ENCODE peak calls at places on chromosomes 2 and 18, in ten cellular contexts. One of them, this sample, is unnamed.

GRCh38 chr2:169072163-169072925 is 3.0 kb downstream of the DHRS9 start:
- DNase-seq in AG10803: no peak
- DNase-seq in A549: no peak
- DNase-seq in adrenal gland: no peak
- DNase-seq in fibroblast of lung: no peak
- DNase-seq in neural progenitor cell: no peak
- DNase-seq in AG04450: no peak
- DNase-seq in heart right ventricle: no peak
- DNase-seq in PC-3: no peak
- DNase-seq in prostate gland: no peak
- DNase-seq in this sample: no peak

GRCh38 chr18:11149441-11150270 is at the start of gene PIEZO2:
- DNase-seq in prostate gland: peak; percentile 24
- DNase-seq in AG10803: peak; percentile 24
- DNase-seq in neural progenitor cell: peak; percentile 92
- DNase-seq in AG04450: no peak
- DNase-seq in adrenal gland: peak; percentile 56
- DNase-seq in fibroblast of lung: peak; percentile 54
- DNase-seq in heart right ventricle: peak; percentile 29
- DNase-seq in A549: peak; percentile 47
- DNase-seq in PC-3: no peak
- DNase-seq in this sample: peak; percentile 89

GRCh38 chr2:186889291-186889886 is 40.4 kb upstream of the ZSWIM2 start:
- DNase-seq in neural progenitor cell: no peak
- DNase-seq in adrenal gland: no peak
- DNase-seq in AG10803: peak; percentile 33
- DNase-seq in PC-3: no peak
- DNase-seq in A549: no peak
- DNase-seq in fibroblast of lung: no peak
- DNase-seq in AG04450: no peak
- DNase-seq in prostate gland: no peak
- DNase-seq in heart right ventricle: no peak
- DNase-seq in this sample: no peak

GRCh38 chr2:149005471-149006077 is 32.9 kb upstream of the LYPD6B start:
- DNase-seq in A549: no peak
- DNase-seq in heart right ventricle: no peak
- DNase-seq in AG10803: peak; percentile 70
- DNase-seq in fibroblast of lung: no peak
- DNase-seq in neural progenitor cell: no peak
- DNase-seq in adrenal gland: no peak
- DNase-seq in PC-3: no peak
- DNase-seq in prostate gland: no peak
- DNase-seq in AG04450: no peak
- DNase-seq in this sample: no peak

GRCh38 chr2:206154197-206154596 is 5.0 kb downstream of the NDUFS1 start:
- DNase-seq in PC-3: peak; percentile 26
- DNase-seq in AG10803: peak; percentile 6
- DNase-seq in fibroblast of lung: no peak
- DNase-seq in heart right ventricle: no peak
- DNase-seq in neural progenitor cell: peak; percentile 16
- DNase-seq in prostate gland: no peak
- DNase-seq in AG04450: no peak
- DNase-seq in adrenal gland: no peak
- DNase-seq in A549: no peak
- DNase-seq in this sample: peak; percentile 44

GRCh38 chr2:56291711-56292110 is 107.9 kb downstream of the CCDC85A start:
- DNase-seq in adrenal gland: no peak
- DNase-seq in PC-3: no peak
- DNase-seq in prostate gland: no peak
- DNase-seq in AG10803: peak; percentile 37
- DNase-seq in neural progenitor cell: no peak
- DNase-seq in AG04450: no peak
- DNase-seq in fibroblast of lung: no peak
- DNase-seq in heart right ventricle: no peak
- DNase-seq in A549: no peak
- DNase-seq in this sample: no peak

GRCh38 chr2:142670362-142670761 is 207.1 kb upstream of the KYNU start:
- DNase-seq in A549: no peak
- DNase-seq in prostate gland: no peak
- DNase-seq in heart right ventricle: no peak
- DNase-seq in fibroblast of lung: no peak
- DNase-seq in PC-3: no peak
- DNase-seq in neural progenitor cell: no peak
- DNase-seq in AG04450: no peak
- DNase-seq in AG10803: no peak
- DNase-seq in adrenal gland: no peak
- DNase-seq in this sample: no peak

GRCh38 chr18:78704960-78705600 is 274.5 kb upstream of the SALL3 start:
- DNase-seq in A549: no peak
- DNase-seq in prostate gland: no peak
- DNase-seq in fibroblast of lung: no peak
- DNase-seq in heart right ventricle: no peak
- DNase-seq in AG04450: no peak
- DNase-seq in adrenal gland: no peak
- DNase-seq in AG10803: no peak
- DNase-seq in neural progenitor cell: no peak
- DNase-seq in PC-3: no peak
- DNase-seq in this sample: no peak

GRCh38 chr2:193303464-193303863 is 1108.7 kb upstream of the TMEFF2 start:
- DNase-seq in AG10803: no peak
- DNase-seq in heart right ventricle: no peak
- DNase-seq in fibroblast of lung: no peak
- DNase-seq in PC-3: peak; percentile 34
- DNase-seq in prostate gland: no peak
- DNase-seq in adrenal gland: no peak
- DNase-seq in AG04450: no peak
- DNase-seq in neural progenitor cell: no peak
- DNase-seq in A549: no peak
- DNase-seq in this sample: no peak

GRCh38 chr18:48667276-48668254 is 128.7 kb downstream of the CTIF start:
- DNase-seq in A549: no peak
- DNase-seq in adrenal gland: peak; percentile 74
- DNase-seq in PC-3: peak; percentile 3
- DNase-seq in neural progenitor cell: peak; percentile 59
- DNase-seq in heart right ventricle: no peak
- DNase-seq in AG04450: no peak
- DNase-seq in fibroblast of lung: peak; percentile 43
- DNase-seq in AG10803: no peak
- DNase-seq in prostate gland: no peak
- DNase-seq in this sample: no peak

GRCh38 chr18:9612215-9612830 is 2.0 kb downstream of the PPP4R1 start:
- DNase-seq in AG04450: no peak
- DNase-seq in neural progenitor cell: peak; percentile 32
- DNase-seq in adrenal gland: peak; percentile 70
- DNase-seq in fibroblast of lung: peak; percentile 52
- DNase-seq in AG10803: peak; percentile 61
- DNase-seq in prostate gland: peak; percentile 49
- DNase-seq in PC-3: peak; percentile 73
- DNase-seq in A549: peak; percentile 52
- DNase-seq in heart right ventricle: peak; percentile 14
- DNase-seq in this sample: peak; percentile 70

GRCh38 chr2:68829764-68830163 is 41.4 kb downstream of the BMP10 start:
- DNase-seq in PC-3: no peak
- DNase-seq in adrenal gland: no peak
- DNase-seq in heart right ventricle: no peak
- DNase-seq in neural progenitor cell: no peak
- DNase-seq in A549: no peak
- DNase-seq in AG10803: no peak
- DNase-seq in AG04450: no peak
- DNase-seq in prostate gland: no peak
- DNase-seq in fibroblast of lung: no peak
- DNase-seq in this sample: no peak

GRCh38 chr2:218340656-218341055 is 16.0 kb upstream of the CATIP start:
- DNase-seq in heart right ventricle: no peak
- DNase-seq in fibroblast of lung: no peak
- DNase-seq in neural progenitor cell: no peak
- DNase-seq in AG04450: no peak
- DNase-seq in PC-3: no peak
- DNase-seq in A549: no peak
- DNase-seq in prostate gland: no peak
- DNase-seq in AG10803: no peak
- DNase-seq in adrenal gland: no peak
- DNase-seq in this sample: no peak

GRCh38 chr18:49731421-49731841 is 81.9 kb downstream of the ACAA2 start:
- DNase-seq in prostate gland: no peak
- DNase-seq in A549: no peak
- DNase-seq in AG10803: no peak
- DNase-seq in PC-3: no peak
- DNase-seq in AG04450: no peak
- DNase-seq in adrenal gland: no peak
- DNase-seq in heart right ventricle: no peak
- DNase-seq in neural progenitor cell: no peak
- DNase-seq in fibroblast of lung: no peak
- DNase-seq in this sample: no peak

GRCh38 chr2:27400348-27401135 is 8.8 kb downstream of the PPM1G start:
- DNase-seq in prostate gland: no peak
- DNase-seq in adrenal gland: no peak
- DNase-seq in fibroblast of lung: no peak
- DNase-seq in heart right ventricle: no peak
- DNase-seq in A549: no peak
- DNase-seq in PC-3: no peak
- DNase-seq in AG04450: no peak
- DNase-seq in neural progenitor cell: no peak
- DNase-seq in AG10803: no peak
- DNase-seq in this sample: no peak

GRCh38 chr2:71157124-71157802 is 26.8 kb downstream of the MPHOSPH10 start:
- DNase-seq in AG04450: no peak
- DNase-seq in adrenal gland: peak; percentile 58
- DNase-seq in prostate gland: peak; percentile 16
- DNase-seq in PC-3: peak; percentile 67
- DNase-seq in A549: peak; percentile 63
- DNase-seq in neural progenitor cell: peak; percentile 90
- DNase-seq in AG10803: peak; percentile 14
- DNase-seq in heart right ventricle: peak; percentile 43
- DNase-seq in fibroblast of lung: peak; percentile 12
- DNase-seq in this sample: peak; percentile 46
- H3K4me3 ChIP-seq in AG04450: peak overlapping the region; percentile 44
- H3K4me3 ChIP-seq in adrenal gland: no peak overlapping the region
- H3K4me3 ChIP-seq in prostate gland: no peak overlapping the region
- H3K4me3 ChIP-seq in PC-3: peak overlapping the region; percentile 50
- H3K4me3 ChIP-seq in A549: no peak overlapping the region
- H3K4me3 ChIP-seq in neural progenitor cell: no peak overlapping the region
- H3K4me3 ChIP-seq in AG10803: peak overlapping the region; percentile 34
- H3K4me3 ChIP-seq in heart right ventricle: peak overlapping the region; percentile 26
- H3K4me3 ChIP-seq in fibroblast of lung: peak overlapping the region; percentile 6
- H3K4me3 ChIP-seq in this sample: no peak overlapping the region

DNA sequence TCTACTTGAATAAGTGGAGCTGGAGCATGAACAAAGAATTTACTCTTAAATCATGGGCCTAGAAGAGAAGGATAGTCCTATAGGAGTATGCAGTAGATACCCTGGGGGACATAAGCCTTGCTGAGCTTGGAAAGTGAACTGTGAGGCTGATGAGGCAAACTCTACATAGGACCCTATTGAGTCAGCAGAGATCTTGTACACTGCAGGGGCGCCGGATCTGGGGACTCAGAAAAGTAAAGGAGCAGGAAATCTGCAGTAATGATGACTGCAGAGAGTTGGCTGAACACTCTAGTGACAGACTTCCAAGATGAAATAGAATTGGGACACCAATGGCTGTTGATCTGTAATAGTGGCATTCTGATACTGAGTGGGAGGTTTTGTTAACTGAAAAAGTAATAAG is 543.7 kb downstream of the XIRP2 start:
- DNase-seq in neural progenitor cell: no peak
- DNase-seq in adrenal gland: no peak
- DNase-seq in fibroblast of lung: no peak
- DNase-seq in PC-3: no peak
- DNase-seq in heart right ventricle: no peak
- DNase-seq in AG04450: no peak
- DNase-seq in A549: no peak
- DNase-seq in AG10803: no peak
- DNase-seq in prostate gland: no peak
- DNase-seq in this sample: no peak
- TF ChIP-seq CTCF in neural progenitor cell: no peak
- TF ChIP-seq CTCF in adrenal gland: no peak
- TF ChIP-seq CTCF in fibroblast of lung: no peak
- TF ChIP-seq CTCF in PC-3: no peak
- TF ChIP-seq CTCF in heart right ventricle: no peak
- TF ChIP-seq CTCF in AG04450: no peak
- TF ChIP-seq CTCF in A549: no peak
- TF ChIP-seq CTCF in AG10803: no peak
- TF ChIP-seq CTCF in prostate gland: no peak
- TF ChIP-seq CTCF in this sample: no peak

GRCh38 chr2:38108907-38109731 is 33.2 kb upstream of the CYP1B1 start:
- DNase-seq in AG10803: peak; percentile 13
- DNase-seq in fibroblast of lung: no peak
- DNase-seq in adrenal gland: no peak
- DNase-seq in PC-3: no peak
- DNase-seq in A549: no peak
- DNase-seq in neural progenitor cell: no peak
- DNase-seq in heart right ventricle: no peak
- DNase-seq in AG04450: no peak
- DNase-seq in prostate gland: no peak
- DNase-seq in this sample: no peak

GRCh38 chr2:38107738-38108410 is 31.9 kb upstream of the CYP1B1 start:
- DNase-seq in A549: no peak
- DNase-seq in heart right ventricle: no peak
- DNase-seq in AG10803: no peak
- DNase-seq in fibroblast of lung: no peak
- DNase-seq in neural progenitor cell: peak; percentile 54
- DNase-seq in PC-3: no peak
- DNase-seq in AG04450: no peak
- DNase-seq in prostate gland: no peak
- DNase-seq in adrenal gland: no peak
- DNase-seq in this sample: no peak

GRCh38 chr2:38105911-38106310 is 30.0 kb upstream of the CYP1B1 start:
- DNase-seq in neural progenitor cell: no peak
- DNase-seq in A549: no peak
- DNase-seq in AG10803: no peak
- DNase-seq in AG04450: no peak
- DNase-seq in prostate gland: no peak
- DNase-seq in adrenal gland: no peak
- DNase-seq in PC-3: no peak
- DNase-seq in fibroblast of lung: no peak
- DNase-seq in heart right ventricle: no peak
- DNase-seq in this sample: no peak

GRCh38 chr2:38106420-38107182 is 30.6 kb upstream of the CYP1B1 start:
- DNase-seq in PC-3: peak; percentile 60
- DNase-seq in fibroblast of lung: peak; percentile 82
- DNase-seq in adrenal gland: no peak
- DNase-seq in A549: no peak
- DNase-seq in prostate gland: no peak
- DNase-seq in AG10803: peak; percentile 82
- DNase-seq in neural progenitor cell: no peak
- DNase-seq in heart right ventricle: no peak
- DNase-seq in AG04450: no peak
- DNase-seq in this sample: peak; percentile 64

GRCh38 chr2:38104598-38104997 is 28.6 kb upstream of the CYP1B1 start:
- DNase-seq in adrenal gland: no peak
- DNase-seq in heart right ventricle: no peak
- DNase-seq in fibroblast of lung: no peak
- DNase-seq in prostate gland: no peak
- DNase-seq in AG04450: no peak
- DNase-seq in AG10803: no peak
- DNase-seq in PC-3: no peak
- DNase-seq in A549: no peak
- DNase-seq in neural progenitor cell: no peak
- DNase-seq in this sample: no peak
- H3K4me3 ChIP-seq in adrenal gland: no peak overlapping the region
- H3K4me3 ChIP-seq in heart right ventricle: no peak overlapping the region
- H3K4me3 ChIP-seq in fibroblast of lung: no peak overlapping the region
- H3K4me3 ChIP-seq in prostate gland: no peak overlapping the region
- H3K4me3 ChIP-seq in AG04450: no peak overlapping the region
- H3K4me3 ChIP-seq in AG10803: no peak overlapping the region
- H3K4me3 ChIP-seq in PC-3: no peak overlapping the region
- H3K4me3 ChIP-seq in A549: no peak overlapping the region
- H3K4me3 ChIP-seq in neural progenitor cell: no peak overlapping the region
- H3K4me3 ChIP-seq in this sample: no peak overlapping the region

GRCh38 chr2:74675090-74675489 is 21.0 kb downstream of the SEMA4F start:
- DNase-seq in A549: no peak
- DNase-seq in prostate gland: no peak
- DNase-seq in neural progenitor cell: peak; percentile 20
- DNase-seq in fibroblast of lung: no peak
- DNase-seq in PC-3: no peak
- DNase-seq in heart right ventricle: no peak
- DNase-seq in AG04450: no peak
- DNase-seq in adrenal gland: no peak
- DNase-seq in AG10803: no peak
- DNase-seq in this sample: no peak
- TF ChIP-seq CTCF in A549: no peak
- TF ChIP-seq CTCF in prostate gland: no peak
- TF ChIP-seq CTCF in neural progenitor cell: peak; percentile 33
- TF ChIP-seq CTCF in fibroblast of lung: no peak
- TF ChIP-seq CTCF in PC-3: peak; percentile 54
- TF ChIP-seq CTCF in heart right ventricle: no peak
- TF ChIP-seq CTCF in AG04450: no peak
- TF ChIP-seq CTCF in adrenal gland: no peak
- TF ChIP-seq CTCF in AG10803: peak; percentile 6
- TF ChIP-seq CTCF in this sample: no peak

This sample was measured in GM12865.